ENCODE peak calls at places on chromosomes 11 and 22, in six cellular contexts. One of them, this sample, is unnamed.

GRCh38 chr22:39522567-39523300 is 2.4 kb downstream of the ATF4 start:
- DNase-seq in CD8-positive, alpha-beta T cell: no peak
- DNase-seq in mucosa of gallbladder: no peak
- DNase-seq in ACHN: peak; percentile 36
- DNase-seq in cardiac muscle cell: peak; percentile 72
- DNase-seq in left ventricle myocardium inferior: no peak
- DNase-seq in this sample: no peak

GRCh38 chr11:66279092-66279797 is 1.3 kb downstream of the CNIH2 start:
- DNase-seq in CD8-positive, alpha-beta T cell: no peak
- DNase-seq in mucosa of gallbladder: no peak
- DNase-seq in ACHN: no peak
- DNase-seq in cardiac muscle cell: no peak
- DNase-seq in left ventricle myocardium inferior: no peak
- DNase-seq in this sample: no peak

GRCh38 chr11:93648168-93648567 is 13.3 kb upstream of the CEP295 start:
- DNase-seq in CD8-positive, alpha-beta T cell: no peak
- DNase-seq in mucosa of gallbladder: no peak
- DNase-seq in ACHN: no peak
- DNase-seq in cardiac muscle cell: peak; percentile 36
- DNase-seq in left ventricle myocardium inferior: no peak
- DNase-seq in this sample: peak; percentile 11

GRCh38 chr11:3134218-3134621 is 30.9 kb downstream of the OSBPL5 start:
- DNase-seq in CD8-positive, alpha-beta T cell: no peak
- DNase-seq in mucosa of gallbladder: no peak
- DNase-seq in ACHN: no peak
- DNase-seq in cardiac muscle cell: no peak
- DNase-seq in left ventricle myocardium inferior: peak; percentile 12
- DNase-seq in this sample: no peak

GRCh38 chr22:26972281-26972680 is 314.9 kb downstream of the MIAT start:
- DNase-seq in CD8-positive, alpha-beta T cell: no peak
- DNase-seq in mucosa of gallbladder: no peak
- DNase-seq in ACHN: no peak
- DNase-seq in cardiac muscle cell: no peak
- DNase-seq in left ventricle myocardium inferior: no peak
- DNase-seq in this sample: no peak

GRCh38 chr11:65213322-65214211 is 31.8 kb downstream of the CAPN1 start:
- DNase-seq in CD8-positive, alpha-beta T cell: no peak
- DNase-seq in mucosa of gallbladder: no peak
- DNase-seq in ACHN: no peak
- DNase-seq in cardiac muscle cell: no peak
- DNase-seq in left ventricle myocardium inferior: no peak
- DNase-seq in this sample: peak; percentile 77

GRCh38 chr11:86037743-86038142 is 31.1 kb downstream of the PICALM start:
- DNase-seq in CD8-positive, alpha-beta T cell: no peak
- DNase-seq in mucosa of gallbladder: no peak
- DNase-seq in ACHN: no peak
- DNase-seq in cardiac muscle cell: no peak
- DNase-seq in left ventricle myocardium inferior: no peak
- DNase-seq in this sample: no peak

GRCh38 chr11:124329787-124330478 is 9.9 kb upstream of the OR8D2 start:
- DNase-seq in CD8-positive, alpha-beta T cell: no peak
- DNase-seq in mucosa of gallbladder: no peak
- DNase-seq in ACHN: no peak
- DNase-seq in cardiac muscle cell: no peak
- DNase-seq in left ventricle myocardium inferior: no peak
- DNase-seq in this sample: no peak

GRCh38 chr11:73431431-73431830 is 55.2 kb downstream of the RELT start:
- DNase-seq in CD8-positive, alpha-beta T cell: no peak
- DNase-seq in mucosa of gallbladder: no peak
- DNase-seq in ACHN: no peak
- DNase-seq in cardiac muscle cell: no peak
- DNase-seq in left ventricle myocardium inferior: no peak
- DNase-seq in this sample: no peak

GRCh38 chr11:62880231-62880802 is 379 bp upstream of the SLC3A2 start:
- DNase-seq in CD8-positive, alpha-beta T cell: no peak
- DNase-seq in mucosa of gallbladder: peak; percentile 45
- DNase-seq in ACHN: peak; percentile 43
- DNase-seq in cardiac muscle cell: peak; percentile 90
- DNase-seq in left ventricle myocardium inferior: no peak
- DNase-seq in this sample: no peak

GRCh38 chr11:34680918-34681554 is 60.1 kb downstream of the EHF start:
- DNase-seq in CD8-positive, alpha-beta T cell: no peak
- DNase-seq in mucosa of gallbladder: no peak
- DNase-seq in ACHN: peak; percentile 69
- DNase-seq in cardiac muscle cell: peak; percentile 12
- DNase-seq in left ventricle myocardium inferior: no peak
- DNase-seq in this sample: no peak

GRCh38 chr11:63505857-63506528 is at the start of gene LGALS12:
- DNase-seq in CD8-positive, alpha-beta T cell: no peak
- DNase-seq in mucosa of gallbladder: no peak
- DNase-seq in ACHN: no peak
- DNase-seq in cardiac muscle cell: peak; percentile 98
- DNase-seq in left ventricle myocardium inferior: no peak
- DNase-seq in this sample: no peak

GRCh38 chr11:61700720-61701119 is 20.5 kb downstream of the DAGLA start:
- DNase-seq in CD8-positive, alpha-beta T cell: no peak
- DNase-seq in mucosa of gallbladder: no peak
- DNase-seq in ACHN: no peak
- DNase-seq in cardiac muscle cell: no peak
- DNase-seq in left ventricle myocardium inferior: no peak
- DNase-seq in this sample: no peak

GRCh38 chr11:65884716-65885092 is 3.6 kb downstream of the FIBP start:
- DNase-seq in CD8-positive, alpha-beta T cell: peak; percentile 59
- DNase-seq in mucosa of gallbladder: peak; percentile 73
- DNase-seq in ACHN: peak; percentile 72
- DNase-seq in cardiac muscle cell: peak; percentile 82
- DNase-seq in left ventricle myocardium inferior: peak; percentile 78
- DNase-seq in this sample: no peak

GRCh38 chr11:19342036-19342435 is 101.3 kb upstream of the E2F8 start:
- DNase-seq in CD8-positive, alpha-beta T cell: no peak
- DNase-seq in mucosa of gallbladder: no peak
- DNase-seq in ACHN: no peak
- DNase-seq in cardiac muscle cell: no peak
- DNase-seq in left ventricle myocardium inferior: no peak
- DNase-seq in this sample: no peak

GRCh38 chr11:47143322-47143721 is 33.4 kb downstream of the ARFGAP2 start:
- DNase-seq in CD8-positive, alpha-beta T cell: no peak
- DNase-seq in mucosa of gallbladder: peak; percentile 65
- DNase-seq in ACHN: no peak
- DNase-seq in cardiac muscle cell: peak; percentile 70
- DNase-seq in left ventricle myocardium inferior: peak; percentile 32
- DNase-seq in this sample: no peak

GRCh38 chr11:26121466-26121865 is 210.5 kb upstream of the ANO3 start:
- DNase-seq in CD8-positive, alpha-beta T cell: no peak
- DNase-seq in mucosa of gallbladder: no peak
- DNase-seq in ACHN: no peak
- DNase-seq in cardiac muscle cell: no peak
- DNase-seq in left ventricle myocardium inferior: no peak
- DNase-seq in this sample: no peak

GRCh38 chr11:122796128-122796717 is 42.1 kb upstream of the CRTAM start:
- DNase-seq in CD8-positive, alpha-beta T cell: peak; percentile 55
- DNase-seq in mucosa of gallbladder: peak; percentile 45
- DNase-seq in ACHN: peak; percentile 28
- DNase-seq in cardiac muscle cell: peak; percentile 56
- DNase-seq in left ventricle myocardium inferior: peak; percentile 42
- DNase-seq in this sample: no peak

GRCh38 chr11:18698341-18699268 is at the start of gene TMEM86A:
- DNase-seq in CD8-positive, alpha-beta T cell: peak; percentile 80
- DNase-seq in mucosa of gallbladder: peak; percentile 94
- DNase-seq in ACHN: peak; percentile 78
- DNase-seq in cardiac muscle cell: peak; percentile 88
- DNase-seq in left ventricle myocardium inferior: peak; percentile 96
- DNase-seq in this sample: peak; percentile 55

GRCh38 chr11:69372589-69373250 is 78.8 kb downstream of the MYEOV start:
- DNase-seq in CD8-positive, alpha-beta T cell: no peak
- DNase-seq in mucosa of gallbladder: no peak
- DNase-seq in ACHN: no peak
- DNase-seq in cardiac muscle cell: no peak
- DNase-seq in left ventricle myocardium inferior: peak; percentile 4
- DNase-seq in this sample: no peak

GRCh38 chr11:104098132-104098531 is 61.7 kb downstream of the DDI1 start:
- DNase-seq in CD8-positive, alpha-beta T cell: no peak
- DNase-seq in mucosa of gallbladder: no peak
- DNase-seq in ACHN: no peak
- DNase-seq in cardiac muscle cell: no peak
- DNase-seq in left ventricle myocardium inferior: no peak
- DNase-seq in this sample: no peak

GRCh38 chr22:39623603-39624500 is 53.3 kb downstream of the CACNA1I start:
- DNase-seq in CD8-positive, alpha-beta T cell: no peak
- DNase-seq in mucosa of gallbladder: no peak
- DNase-seq in ACHN: no peak
- DNase-seq in cardiac muscle cell: no peak
- DNase-seq in left ventricle myocardium inferior: no peak
- DNase-seq in this sample: no peak

GRCh38 chr11:3667149-3668035 is 3.8 kb downstream of the CHRNA10 start:
- DNase-seq in CD8-positive, alpha-beta T cell: no peak
- DNase-seq in mucosa of gallbladder: no peak
- DNase-seq in ACHN: no peak
- DNase-seq in cardiac muscle cell: no peak
- DNase-seq in left ventricle myocardium inferior: no peak
- DNase-seq in this sample: no peak

GRCh38 chr11:19345848-19346681 is 105.3 kb upstream of the E2F8 start:
- DNase-seq in CD8-positive, alpha-beta T cell: no peak
- DNase-seq in mucosa of gallbladder: no peak
- DNase-seq in ACHN: peak; percentile 17
- DNase-seq in cardiac muscle cell: peak; percentile 34
- DNase-seq in left ventricle myocardium inferior: peak; percentile 18
- DNase-seq in this sample: no peak

GRCh38 chr11:11163256-11163655 is 189.8 kb downstream of the CSNK2A3 start:
- DNase-seq in CD8-positive, alpha-beta T cell: no peak
- DNase-seq in mucosa of gallbladder: no peak
- DNase-seq in ACHN: no peak
- DNase-seq in cardiac muscle cell: peak; percentile 6
- DNase-seq in left ventricle myocardium inferior: no peak
- DNase-seq in this sample: no peak